ENCODE peak calls at places on chromosomes 1 and 21, in eight cellular contexts. R, K, C, A, M, T, W and V are unnamed samples.
A peak's percentile ranks its signal among the peaks of the same experiment; 100 is the strongest.

GRCh38 chr1:27137022-27137542 is 17.8 kb downstream of the SLC9A1 start:
- DNase-seq in R (peak; percentile 71), K (peak; percentile 60), C (no peak), A (peak; percentile 79), M (no peak), T (no peak), W (peak; percentile 62), V (no peak)

GRCh38 chr1:74610961-74611360 is 62.6 kb downstream of the ERICH3 start:
- DNase-seq in R (no peak), K (no peak), C (no peak), A (no peak), M (no peak), T (no peak), W (no peak), V (no peak)

GRCh38 chr21:14554948-14555347 is 8.8 kb upstream of the SAMSN1 start:
- DNase-seq in R (no peak), K (no peak), C (no peak), A (no peak), M (no peak), T (no peak), W (no peak), V (no peak)

GRCh38 chr1:150807674-150808073 is 386 bp downstream of the CTSK start:
- DNase-seq in R (no peak), K (no peak), C (no peak), A (no peak), M (no peak), T (no peak), W (no peak), V (no peak)

GRCh38 chr1:101004061-101004460 is 21.5 kb downstream of the DPH5 start:
- DNase-seq in R (no peak), K (no peak), C (no peak), A (peak; percentile 49), M (no peak), T (no peak), W (no peak), V (no peak)

GRCh38 chr21:36589352-36589971 is 109.5 kb upstream of the SIM2 start:
- DNase-seq in R (no peak), K (peak; percentile 39), C (no peak), A (no peak), M (peak; percentile 74), T (peak; percentile 41), W (no peak), V (no peak)

GRCh38 chr1:25748531-25749205 is 51.3 kb upstream of the SELENON start:
- DNase-seq in R (peak; percentile 98), K (no peak), C (no peak), A (no peak), M (no peak), T (no peak), W (no peak), V (no peak)

GRCh38 chr1:28887835-28888682 is 26.3 kb upstream of the EPB41 start:
- DNase-seq in R (no peak), K (peak; percentile 47), C (no peak), A (peak; percentile 18), M (no peak), T (no peak), W (no peak), V (peak; percentile 62)

GRCh38 chr21:38804617-38805281 is 980 bp upstream of the ETS2 start:
- DNase-seq in R (peak; percentile 56), K (peak; percentile 87), C (no peak), A (no peak), M (no peak), T (peak; percentile 36), W (peak; percentile 10), V (peak; percentile 83)

GRCh38 chr1:37478890-37479254 is 4.5 kb downstream of the ZC3H12A start:
- DNase-seq in R (no peak), K (peak; percentile 41), C (no peak), A (no peak), M (no peak), T (no peak), W (no peak), V (no peak)

GRCh38 chr1:232922475-232922874 is 27.9 kb upstream of the NTPCR start:
- DNase-seq in R (no peak), K (no peak), C (peak; percentile 30), A (no peak), M (no peak), T (peak; percentile 23), W (no peak), V (no peak)

GRCh38 chr1:13732971-13733667 is 33.1 kb downstream of the PRDM2 start:
- DNase-seq in R (no peak), K (no peak), C (no peak), A (no peak), M (no peak), T (no peak), W (no peak), V (no peak)

GRCh38 chr1:20233394-20233793 is 47.1 kb upstream of the PLA2G2C start:
- DNase-seq in R (peak; percentile 36), K (no peak), C (no peak), A (peak; percentile 48), M (peak; percentile 19), T (no peak), W (no peak), V (no peak)